ENCODE peak calls at places on chromosomes 12 and 14, in nine cellular contexts. N is cardiac muscle cell, E is endothelial cell of umbilical vein, S is left ventricle myocardium inferior, X is K562, T is body of pancreas, Z is fibroblast of lung, O is A549, A is HepG2. L is an unnamed sample.

GRCh38 chr12:124520258-124520657 is 47.2 kb downstream of the NCOR2 start:
- DNase-seq in O (peak; percentile 76), X (no peak), E (peak; percentile 87), A (peak; percentile 34), S (peak; percentile 45), N (no peak), T (peak; percentile 92), Z (peak; percentile 84), L (peak; percentile 83)

GRCh38 chr14:60168841-60169240 is 3.6 kb upstream of the DHRS7 start:
- DNase-seq in N (no peak), E (no peak), X (no peak), S (no peak), O (no peak), T (no peak), A (no peak), Z (no peak), L (no peak)

GRCh38 chr14:24366664-24367505 is 1.1 kb upstream of the NFATC4 start:
- DNase-seq in X (peak; percentile 63), N (peak; percentile 96), A (peak; percentile 92), S (peak; percentile 90), T (peak; percentile 96), Z (peak; percentile 90), E (peak; percentile 87), O (peak; percentile 84), L (peak; percentile 91)

GRCh38 chr14:36324897-36325296 is 4.5 kb upstream of the MBIP start:
- DNase-seq in Z (no peak), N (no peak), X (no peak), E (no peak), A (no peak), T (no peak), S (no peak), O (no peak), L (no peak)

GRCh38 chr12:57479376-57480115 is at the start of gene ARHGAP9:
- DNase-seq in S (no peak), X (no peak), O (no peak), N (no peak), A (no peak), Z (no peak), E (no peak), T (no peak), L (no peak)

GRCh38 chr14:53180272-53181221 is 27.4 kb upstream of the DDHD1 start:
- DNase-seq in E (no peak), T (no peak), S (no peak), A (peak; percentile 15), O (peak; percentile 45), X (peak; percentile 7), Z (peak; percentile 23), N (peak; percentile 32), L (no peak)

GRCh38 chr12:52604859-52605258 is 3.6 kb upstream of the KRT72 start:
- DNase-seq in Z (no peak), N (no peak), O (peak; percentile 27), S (no peak), E (no peak), A (no peak), T (no peak), X (peak; percentile 48), L (no peak)

GRCh38 chr12:89542912-89543592 is 17.2 kb upstream of the POC1B start:
- DNase-seq in O (peak; percentile 89), Z (peak; percentile 70), X (peak; percentile 67), T (peak; percentile 78), N (peak; percentile 90), A (peak; percentile 73), S (peak; percentile 29), E (peak; percentile 79), L (no peak)

GRCh38 chr14:96160913-96161310 is 43.7 kb upstream of the BDKRB2 start:
- DNase-seq in T (no peak), N (no peak), E (no peak), O (no peak), S (no peak), Z (no peak), X (no peak), A (no peak), L (no peak)

GRCh38 chr14:23567186-23568020 is at the start of gene AP1G2:
- DNase-seq in X (peak; percentile 89), S (peak; percentile 86), A (peak; percentile 97), N (peak; percentile 92), E (peak; percentile 49), Z (peak; percentile 45), T (peak; percentile 92), O (peak; percentile 91), L (peak; percentile 94)

DNA sequence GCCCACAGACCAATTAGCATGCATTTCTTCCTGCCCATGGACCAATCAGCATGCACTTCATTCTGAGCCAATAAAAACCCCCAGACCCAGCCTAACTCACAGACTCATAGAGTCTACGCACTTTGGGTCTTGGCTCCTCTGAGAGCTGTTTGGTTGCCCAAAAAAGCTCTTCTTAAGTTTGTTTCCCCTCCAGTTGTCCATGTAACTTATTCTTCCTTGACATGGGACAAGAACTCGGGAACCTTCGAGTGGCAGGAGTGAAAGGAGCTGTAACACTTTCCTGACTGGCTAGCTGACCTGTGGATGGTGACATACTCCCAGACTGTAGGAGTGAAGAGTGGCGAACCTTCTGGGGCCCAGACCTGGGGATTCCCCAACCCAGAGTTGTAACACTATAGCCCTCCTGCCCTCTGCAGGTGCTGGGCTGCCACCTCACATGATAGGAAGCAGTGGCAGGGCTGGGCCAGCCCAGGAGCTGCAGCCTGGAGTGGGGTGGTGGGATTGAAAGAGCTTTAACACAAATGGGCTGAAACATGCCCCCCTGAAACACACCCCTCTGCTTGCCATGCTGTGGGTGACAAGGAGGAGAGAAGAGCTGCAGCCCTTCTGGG is 4.4 kb upstream of the BTBD7 start:
- DNase-seq in A (no peak), Z (no peak), O (no peak), E (no peak), T (no peak), X (no peak), S (no peak), N (no peak), L (no peak)
- TF ChIP-seq CTCF in A (peak; percentile 67), Z (no peak), O (no peak), E (no peak), T (no peak), X (no peak), S (no peak), N (no peak), L (no peak)

DNA sequence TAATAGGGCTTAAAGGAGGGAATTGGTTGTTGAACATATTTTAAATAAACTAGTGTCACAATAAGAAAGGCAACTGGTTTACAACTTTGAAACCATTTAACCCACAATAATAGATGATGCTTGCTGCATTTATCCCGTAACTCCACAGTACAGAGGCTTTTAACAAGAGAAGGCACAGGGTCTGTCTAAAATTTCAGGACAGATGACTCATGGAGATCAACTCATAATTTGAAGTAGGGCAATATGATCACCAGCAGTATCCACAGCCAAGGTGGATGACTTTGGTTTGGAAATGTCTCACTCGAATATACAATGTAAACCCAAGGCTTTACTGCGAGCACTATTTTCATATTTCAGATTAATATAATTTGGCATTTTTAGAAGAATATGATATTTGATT is 340.2 kb downstream of the LRIG3 start:
- DNase-seq in E (no peak), Z (no peak), A (no peak), S (no peak), T (no peak), X (no peak), O (no peak), N (no peak), L (no peak)
- H3K4me3 ChIP-seq in E (no peak overlapping the region), Z (no peak overlapping the region), A (no peak overlapping the region), S (no peak overlapping the region), T (no peak overlapping the region), X (no peak overlapping the region), O (no peak overlapping the region), N (no peak overlapping the region), L (no peak overlapping the region)

GRCh38 chr12:87784350-87784749 is 244.9 kb downstream of the C12orf50 start:
- DNase-seq in N (no peak), O (no peak), A (no peak), E (no peak), S (no peak), X (no peak), T (no peak), Z (no peak), L (peak; percentile 67)
- H3K4me1 ChIP-seq in N (peaks cover 1% of the 10 kb centered on the region), O (peaks cover 16% of the 10 kb centered on the region), A (no peaks in the 10 kb centered on the region), E (no peaks in the 10 kb centered on the region), S (no peaks in the 10 kb centered on the region), X (no peaks in the 10 kb centered on the region), T (peaks cover 24% of the 10 kb centered on the region), Z (no peaks in the 10 kb centered on the region), L (no peaks in the 10 kb centered on the region)

GRCh38 chr12:131688845-131689154 is 22.1 kb upstream of the SFSWAP start:
- DNase-seq in X (no peak), A (no peak), E (no peak), T (no peak), S (no peak), Z (no peak), N (no peak), O (no peak), L (no peak)
- TF ChIP-seq CTCF in X (no peak), A (no peak), E (no peak), T (no peak), S (no peak), Z (no peak), N (no peak), O (no peak), L (no peak)

GRCh38 chr12:109716092-109716479 is 2.5 kb downstream of the FAM222A start:
- DNase-seq in X (no peak), N (no peak), T (no peak), A (no peak), Z (no peak), S (no peak), E (no peak), O (no peak), L (no peak)

GRCh38 chr12:109715310-109716091 is 1.9 kb downstream of the FAM222A start:
- DNase-seq in E (no peak), N (no peak), X (peak; percentile 61), O (peak; percentile 42), S (peak; percentile 29), T (peak; percentile 64), Z (no peak), A (no peak), L (no peak)

GRCh38 chr12:109718390-109718789 is 4.8 kb downstream of the FAM222A start:
- DNase-seq in E (no peak), N (peak; percentile 47), Z (no peak), T (no peak), O (no peak), A (no peak), S (no peak), X (no peak), L (no peak)

GRCh38 chr12:109717390-109718357 is 4.0 kb downstream of the FAM222A start:
- DNase-seq in X (no peak), S (no peak), Z (no peak), T (no peak), E (no peak), O (no peak), A (peak; percentile 30), N (no peak), L (no peak)

GRCh38 chr12:109716512-109717389 is 3.1 kb downstream of the FAM222A start:
- DNase-seq in A (peak; percentile 31), O (no peak), Z (no peak), N (peak; percentile 41), S (peak; percentile 30), E (no peak), T (peak; percentile 46), X (no peak), L (no peak)
- H3K4me3 ChIP-seq in A (peak overlapping the region; percentile 25), O (no peak overlapping the region), Z (no peak overlapping the region), N (no peak overlapping the region), S (peak overlapping the region; percentile 84), E (no peak overlapping the region), T (no peak overlapping the region), X (no peak overlapping the region), L (no peak overlapping the region)

DNA sequence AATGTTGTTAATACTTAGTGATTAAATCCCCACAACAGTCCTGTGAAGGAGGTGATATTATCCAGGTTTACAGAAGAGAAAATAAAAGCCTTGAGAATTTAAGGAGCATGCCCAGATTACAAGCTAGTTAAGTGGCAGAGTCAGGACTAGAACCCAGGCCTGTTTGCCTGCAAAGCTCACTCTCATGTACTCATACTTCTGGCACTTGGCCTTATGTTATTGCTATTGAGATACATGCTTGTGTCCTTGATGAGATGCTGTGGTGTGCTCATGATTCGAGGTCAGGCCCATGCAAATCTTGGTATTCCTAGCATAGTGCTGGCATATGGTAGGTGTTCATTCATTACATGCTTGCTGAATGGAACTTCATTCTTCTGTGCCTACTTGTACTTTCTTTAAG is 7.6 kb upstream of the EID3 start:
- DNase-seq in X (no peak), E (no peak), N (no peak), T (no peak), A (no peak), S (no peak), Z (no peak), O (peak; percentile 77), L (no peak)
- H3K4me1 ChIP-seq in X (no peaks in the 10 kb centered on the region), E (peaks cover 70% of the 10 kb centered on the region), N (no peaks in the 10 kb centered on the region), T (no peaks in the 10 kb centered on the region), A (peaks cover 79% of the 10 kb centered on the region), S (peaks cover 83% of the 10 kb centered on the region), Z (peaks cover 12% of the 10 kb centered on the region), O (peaks cover 84% of the 10 kb centered on the region), L (peaks cover 20% of the 10 kb centered on the region)